ENCODE peak calls at places on chromosomes 7 and 10, in five cellular contexts. One of them, this sample, is unnamed.

GRCh38 chr10:22455068-22455467 is 109.8 kb downstream of the SPAG6 start:
- DNase-seq in LNCaP clone FGC: no peak
- DNase-seq in GM20000: no peak
- DNase-seq in fibroblast of pulmonary artery: no peak
- DNase-seq in HepG2: no peak
- DNase-seq in this sample: no peak

GRCh38 chr10:130042386-130042785 is 68.2 kb downstream of the C10orf143 start:
- DNase-seq in LNCaP clone FGC: no peak
- DNase-seq in GM20000: no peak
- DNase-seq in fibroblast of pulmonary artery: no peak
- DNase-seq in HepG2: no peak
- DNase-seq in this sample: no peak

GRCh38 chr10:132460071-132460470 is 63.1 kb downstream of the PWWP2B start:
- DNase-seq in LNCaP clone FGC: no peak
- DNase-seq in GM20000: no peak
- DNase-seq in fibroblast of pulmonary artery: no peak
- DNase-seq in HepG2: no peak
- DNase-seq in this sample: no peak

GRCh38 chr10:68900427-68901105 is 549 bp upstream of the DDX50 start:
- DNase-seq in LNCaP clone FGC: peak; percentile 6
- DNase-seq in GM20000: no peak
- DNase-seq in fibroblast of pulmonary artery: no peak
- DNase-seq in HepG2: no peak
- DNase-seq in this sample: peak; percentile 56

GRCh38 chr7:5287802-5288201 is 5.1 kb downstream of the SLC29A4 start:
- DNase-seq in LNCaP clone FGC: no peak
- DNase-seq in GM20000: no peak
- DNase-seq in fibroblast of pulmonary artery: no peak
- DNase-seq in HepG2: no peak
- DNase-seq in this sample: no peak

GRCh38 chr7:81256991-81257390 is 338.1 kb upstream of the SEMA3C start:
- DNase-seq in LNCaP clone FGC: no peak
- DNase-seq in GM20000: no peak
- DNase-seq in fibroblast of pulmonary artery: peak; percentile 56
- DNase-seq in HepG2: peak; percentile 3
- DNase-seq in this sample: no peak

GRCh38 chr7:127317447-127317961 is 64.8 kb upstream of the GRM8 start:
- DNase-seq in LNCaP clone FGC: no peak
- DNase-seq in GM20000: no peak
- DNase-seq in fibroblast of pulmonary artery: peak; percentile 87
- DNase-seq in HepG2: no peak
- DNase-seq in this sample: no peak

GRCh38 chr7:102287465-102288146 is 938 bp downstream of the SH2B2 start:
- DNase-seq in LNCaP clone FGC: no peak
- DNase-seq in GM20000: peak; percentile 66
- DNase-seq in fibroblast of pulmonary artery: no peak
- DNase-seq in HepG2: no peak
- DNase-seq in this sample: no peak

GRCh38 chr10:99888623-99889022 is 106.2 kb downstream of the ABCC2 start:
- DNase-seq in LNCaP clone FGC: no peak
- DNase-seq in GM20000: no peak
- DNase-seq in fibroblast of pulmonary artery: peak; percentile 59
- DNase-seq in HepG2: no peak
- DNase-seq in this sample: peak; percentile 73

GRCh38 chr7:123716877-123717276 is 31.9 kb downstream of the WASL start:
- DNase-seq in LNCaP clone FGC: no peak
- DNase-seq in GM20000: no peak
- DNase-seq in fibroblast of pulmonary artery: no peak
- DNase-seq in HepG2: no peak
- DNase-seq in this sample: no peak

GRCh38 chr7:74625446-74625845 is 32.1 kb upstream of the GTF2I start:
- DNase-seq in LNCaP clone FGC: no peak
- DNase-seq in GM20000: no peak
- DNase-seq in fibroblast of pulmonary artery: peak; percentile 78
- DNase-seq in HepG2: peak; percentile 46
- DNase-seq in this sample: peak; percentile 28

GRCh38 chr7:130490888-130491771 is 755 bp upstream of the MEST start:
- DNase-seq in LNCaP clone FGC: no peak
- DNase-seq in GM20000: peak; percentile 61
- DNase-seq in fibroblast of pulmonary artery: peak; percentile 43
- DNase-seq in HepG2: no peak
- DNase-seq in this sample: peak; percentile 68

GRCh38 chr7:32023353-32023752 is 46.9 kb downstream of the PDE1C start:
- DNase-seq in LNCaP clone FGC: no peak
- DNase-seq in GM20000: no peak
- DNase-seq in fibroblast of pulmonary artery: no peak
- DNase-seq in HepG2: no peak
- DNase-seq in this sample: no peak

GRCh38 chr7:26653430-26653911 is 210.9 kb downstream of the SKAP2 start:
- DNase-seq in LNCaP clone FGC: peak; percentile 75
- DNase-seq in GM20000: no peak
- DNase-seq in fibroblast of pulmonary artery: peak; percentile 26
- DNase-seq in HepG2: no peak
- DNase-seq in this sample: peak; percentile 4

GRCh38 chr10:54009672-54010071 is 791.4 kb downstream of the PCDH15 start:
- DNase-seq in LNCaP clone FGC: no peak
- DNase-seq in GM20000: no peak
- DNase-seq in fibroblast of pulmonary artery: no peak
- DNase-seq in HepG2: no peak
- DNase-seq in this sample: no peak

GRCh38 chr10:133465191-133465949 is 11.6 kb downstream of the SCART1 start:
- DNase-seq in LNCaP clone FGC: no peak
- DNase-seq in GM20000: peak; percentile 34
- DNase-seq in fibroblast of pulmonary artery: no peak
- DNase-seq in HepG2: no peak
- DNase-seq in this sample: no peak
- TF ChIP-seq CTCF in LNCaP clone FGC: no peak
- TF ChIP-seq CTCF in GM20000: no peak
- TF ChIP-seq CTCF in fibroblast of pulmonary artery: no peak
- TF ChIP-seq CTCF in HepG2: no peak
- TF ChIP-seq CTCF in this sample: no peak

GRCh38 chr10:12512292-12513002 is 163.1 kb downstream of the CAMK1D start:
- DNase-seq in LNCaP clone FGC: no peak
- DNase-seq in GM20000: no peak
- DNase-seq in fibroblast of pulmonary artery: no peak
- DNase-seq in HepG2: no peak
- DNase-seq in this sample: no peak

GRCh38 chr10:12513003-12513365 is 163.6 kb downstream of the CAMK1D start:
- DNase-seq in LNCaP clone FGC: no peak
- DNase-seq in GM20000: no peak
- DNase-seq in fibroblast of pulmonary artery: no peak
- DNase-seq in HepG2: no peak
- DNase-seq in this sample: no peak

GRCh38 chr10:12511651-12512050 is 162.3 kb downstream of the CAMK1D start:
- DNase-seq in LNCaP clone FGC: no peak
- DNase-seq in GM20000: no peak
- DNase-seq in fibroblast of pulmonary artery: no peak
- DNase-seq in HepG2: no peak
- DNase-seq in this sample: no peak

GRCh38 chr10:12510566-12510965 is 161.2 kb downstream of the CAMK1D start:
- DNase-seq in LNCaP clone FGC: no peak
- DNase-seq in GM20000: no peak
- DNase-seq in fibroblast of pulmonary artery: no peak
- DNase-seq in HepG2: no peak
- DNase-seq in this sample: no peak

GRCh38 chr10:12513775-12514663 is 164.7 kb downstream of the CAMK1D start:
- DNase-seq in LNCaP clone FGC: no peak
- DNase-seq in GM20000: no peak
- DNase-seq in fibroblast of pulmonary artery: no peak
- DNase-seq in HepG2: no peak
- DNase-seq in this sample: no peak
- TF ChIP-seq CTCF in LNCaP clone FGC: no peak
- TF ChIP-seq CTCF in GM20000: no peak
- TF ChIP-seq CTCF in fibroblast of pulmonary artery: no peak
- TF ChIP-seq CTCF in HepG2: no peak
- TF ChIP-seq CTCF in this sample: no peak

GRCh38 chr10:23657677-23658076 is 218.8 kb downstream of the OTUD1 start:
- DNase-seq in LNCaP clone FGC: no peak
- DNase-seq in GM20000: no peak
- DNase-seq in fibroblast of pulmonary artery: no peak
- DNase-seq in HepG2: no peak
- DNase-seq in this sample: no peak

GRCh38 chr10:23656735-23657134 is 217.9 kb downstream of the OTUD1 start:
- DNase-seq in LNCaP clone FGC: no peak
- DNase-seq in GM20000: no peak
- DNase-seq in fibroblast of pulmonary artery: no peak
- DNase-seq in HepG2: no peak
- DNase-seq in this sample: no peak
- TF ChIP-seq CTCF in LNCaP clone FGC: peak; percentile 73
- TF ChIP-seq CTCF in GM20000: no peak
- TF ChIP-seq CTCF in fibroblast of pulmonary artery: peak; percentile 3
- TF ChIP-seq CTCF in HepG2: peak; percentile 25
- TF ChIP-seq CTCF in this sample: peak; percentile 36

GRCh38 chr7:1844336-1844955 is 174.4 kb downstream of the ELFN1 start:
- DNase-seq in LNCaP clone FGC: no peak
- DNase-seq in GM20000: no peak
- DNase-seq in fibroblast of pulmonary artery: no peak
- DNase-seq in HepG2: no peak
- DNase-seq in this sample: peak; percentile 8
- TF ChIP-seq CTCF in LNCaP clone FGC: no peak
- TF ChIP-seq CTCF in GM20000: no peak
- TF ChIP-seq CTCF in fibroblast of pulmonary artery: no peak
- TF ChIP-seq CTCF in HepG2: peak; percentile 35
- TF ChIP-seq CTCF in this sample: no peak

GRCh38 chr10:26534384-26534783 is 96.2 kb downstream of the APBB1IP start:
- DNase-seq in LNCaP clone FGC: no peak
- DNase-seq in GM20000: no peak
- DNase-seq in fibroblast of pulmonary artery: no peak
- DNase-seq in HepG2: no peak
- DNase-seq in this sample: no peak
- TF ChIP-seq CTCF in LNCaP clone FGC: peak; percentile 18
- TF ChIP-seq CTCF in GM20000: no peak
- TF ChIP-seq CTCF in fibroblast of pulmonary artery: no peak
- TF ChIP-seq CTCF in HepG2: peak; percentile 20
- TF ChIP-seq CTCF in this sample: no peak

GRCh38 chr10:71746344-71747037 is 26.8 kb downstream of the VSIR start:
- DNase-seq in LNCaP clone FGC: no peak
- DNase-seq in GM20000: peak; percentile 48
- DNase-seq in fibroblast of pulmonary artery: no peak
- DNase-seq in HepG2: peak; percentile 47
- DNase-seq in this sample: no peak
- TF ChIP-seq CTCF in LNCaP clone FGC: no peak
- TF ChIP-seq CTCF in GM20000: peak; percentile 26
- TF ChIP-seq CTCF in fibroblast of pulmonary artery: no peak
- TF ChIP-seq CTCF in HepG2: peak; percentile 50
- TF ChIP-seq CTCF in this sample: no peak

DNA sequence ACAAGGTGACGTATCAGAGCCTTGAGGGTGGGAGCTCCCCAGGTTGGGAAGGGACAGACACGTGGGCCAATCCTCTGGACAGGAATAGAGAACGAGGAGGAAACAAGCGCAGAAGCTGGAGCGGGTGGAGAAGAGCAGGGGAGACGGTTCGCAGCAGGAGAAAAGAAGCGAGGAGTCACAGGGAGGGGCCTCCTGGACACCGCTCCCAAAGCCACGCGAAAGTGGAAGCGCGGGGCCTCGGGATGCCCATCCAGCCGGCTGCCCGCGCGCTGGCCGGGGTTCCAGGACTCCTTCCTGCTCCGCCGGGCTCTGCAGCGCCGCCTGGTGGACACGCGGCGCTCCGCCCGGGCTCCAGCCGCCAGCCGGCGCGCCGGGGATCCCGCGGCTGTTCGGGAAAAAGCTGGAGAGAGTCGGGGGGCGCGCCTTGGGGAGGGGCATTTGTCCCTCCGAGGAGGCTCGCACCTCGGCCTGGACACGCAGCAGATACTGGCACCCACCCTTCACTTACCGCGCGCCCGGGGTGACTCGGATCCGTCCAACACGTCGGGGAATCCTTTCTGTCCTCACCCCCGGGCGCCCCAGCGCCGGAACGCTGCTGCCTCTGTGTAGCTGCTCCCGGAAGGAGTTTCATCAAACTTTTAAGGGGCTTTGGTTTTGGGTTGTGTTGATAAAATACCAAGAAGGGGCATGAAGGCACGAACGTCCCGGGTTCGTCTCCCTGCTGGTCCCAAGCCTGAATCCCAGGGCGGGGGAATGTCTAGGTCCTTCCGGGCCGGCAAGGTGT is 6.2 kb downstream of the ZNF503 start:
- DNase-seq in LNCaP clone FGC: no peak
- DNase-seq in GM20000: peak; percentile 78
- DNase-seq in fibroblast of pulmonary artery: no peak
- DNase-seq in HepG2: no peak
- DNase-seq in this sample: peak; percentile 67
- TF ChIP-seq CTCF in LNCaP clone FGC: peak; percentile 77
- TF ChIP-seq CTCF in GM20000: peak; percentile 64
- TF ChIP-seq CTCF in fibroblast of pulmonary artery: peak; percentile 25
- TF ChIP-seq CTCF in HepG2: peak; percentile 17
- TF ChIP-seq CTCF in this sample: peak; percentile 36